ENCODE peak calls at places on chromosomes 6 and 20, in ten cellular contexts. F is RWPE1; G is MM.1S; V is activated CD8-positive, alpha-beta T cell treated with anti-CD3 and anti-CD28 coated beads for 36 hours; M is dorsolateral prefrontal cortex; K is cardiac muscle cell; H is mucosa of descending colon; N is osteocyte; R is lower lobe of right lung; W is CD4-positive, alpha-beta T cell. B is an unnamed sample.

GRCh38 chr20:15867899-15868298 is 705.3 kb downstream of the KIF16B start:
- DNase-seq in F (no peak), G (no peak), V (no peak), M (no peak), K (no peak), H (no peak), N (no peak), R (no peak), W (no peak), B (no peak)

GRCh38 chr6:108895591-108895990 is 47.4 kb downstream of the ARMC2 start:
- DNase-seq in F (no peak), G (no peak), V (no peak), M (no peak), K (peak; percentile 53), H (no peak), N (no peak), R (no peak), W (no peak), B (no peak)

GRCh38 chr20:63831696-63832686 is 927 bp upstream of the ZBTB46 start:
- DNase-seq in F (no peak), G (no peak), V (no peak), M (no peak), K (peak; percentile 59), H (peak; percentile 77), N (no peak), R (no peak), W (no peak), B (peak; percentile 57)

GRCh38 chr20:22689246-22689645 is 104.9 kb upstream of the FOXA2 start:
- DNase-seq in F (no peak), G (no peak), V (no peak), M (no peak), K (no peak), H (no peak), N (no peak), R (no peak), W (no peak), B (no peak)

GRCh38 chr6:75602897-75603395 is 1.3 kb downstream of the SENP6 start:
- DNase-seq in F (no peak), G (peak; percentile 48), V (no peak), M (no peak), K (no peak), H (no peak), N (no peak), R (no peak), W (no peak), B (peak; percentile 36)

GRCh38 chr6:108942556-108943492 is 94.6 kb downstream of the ARMC2 start:
- DNase-seq in F (no peak), G (peak; percentile 56), V (peak; percentile 76), M (no peak), K (no peak), H (no peak), N (no peak), R (no peak), W (peak; percentile 65), B (no peak)

GRCh38 chr6:37283786-37284185 is 25.8 kb upstream of the TMEM217 start:
- DNase-seq in F (no peak), G (no peak), V (no peak), M (peak; percentile 15), K (peak; percentile 21), H (no peak), N (no peak), R (no peak), W (no peak), B (no peak)

GRCh38 chr6:110353420-110353819 is 4.7 kb downstream of the METTL24 start:
- DNase-seq in F (no peak), G (no peak), V (no peak), M (no peak), K (no peak), H (no peak), N (no peak), R (no peak), W (no peak), B (no peak)

GRCh38 chr6:113731528-113731927 is 125.6 kb upstream of the MARCKS start:
- DNase-seq in F (no peak), G (no peak), V (no peak), M (no peak), K (no peak), H (no peak), N (no peak), R (no peak), W (no peak), B (no peak)

GRCh38 chr6:87197547-87197946 is 42.2 kb downstream of the ZNF292 start:
- DNase-seq in F (no peak), G (no peak), V (peak; percentile 24), M (no peak), K (no peak), H (no peak), N (no peak), R (no peak), W (no peak), B (peak; percentile 47)

DNA sequence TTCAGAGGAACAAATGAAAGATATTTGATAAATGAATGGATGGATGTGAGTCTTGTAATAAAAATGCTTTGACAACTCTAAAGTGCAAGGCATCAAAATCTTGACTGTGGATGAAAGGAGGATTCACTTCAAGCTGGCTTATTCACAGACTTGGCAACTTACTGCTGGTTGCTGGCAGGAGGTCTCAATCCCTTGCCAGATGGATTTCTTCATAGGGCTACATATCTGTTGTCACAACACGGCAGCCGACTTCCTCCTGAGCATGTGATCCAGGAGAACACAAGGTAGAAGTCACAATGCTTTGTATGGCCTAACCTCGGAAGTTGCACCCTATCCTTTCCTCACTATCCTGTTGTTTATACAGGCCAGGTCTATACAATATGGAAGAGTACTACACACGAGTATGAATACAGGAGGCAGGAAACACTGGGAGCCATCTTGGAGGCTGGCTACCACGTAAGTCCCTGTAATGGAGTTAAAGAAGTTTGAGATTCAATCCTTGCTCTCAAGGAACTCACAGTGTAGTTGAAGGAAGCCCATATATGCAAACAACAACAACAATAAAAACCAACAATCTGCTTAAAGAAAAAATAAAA is 97.9 kb downstream of the ID4 start:
- DNase-seq in F (no peak), G (no peak), V (no peak), M (no peak), K (no peak), H (no peak), N (no peak), R (no peak), W (no peak), B (no peak)
- TF ChIP-seq CTCF in F (no peak), G (no peak), V (no peak), M (no peak), K (no peak), H (no peak), N (no peak), R (no peak), W (no peak), B (no peak)

GRCh38 chr6:72619883-72620696 is 1.8 kb upstream of the KCNQ5 start:
- DNase-seq in F (no peak), G (peak; percentile 48), V (peak; percentile 98), M (peak; percentile 83), K (peak; percentile 51), H (peak; percentile 30), N (no peak), R (peak; percentile 50), W (peak; percentile 52), B (peak; percentile 79)

GRCh38 chr6:72620866-72621242 is 1.0 kb upstream of the KCNQ5 start:
- DNase-seq in F (no peak), G (no peak), V (peak; percentile 30), M (no peak), K (no peak), H (peak; percentile 25), N (no peak), R (no peak), W (no peak), B (no peak)

GRCh38 chr6:72623808-72624207 is 1.9 kb downstream of the KCNQ5 start:
- DNase-seq in F (no peak), G (no peak), V (no peak), M (no peak), K (peak; percentile 46), H (no peak), N (no peak), R (no peak), W (no peak), B (no peak)

GRCh38 chr6:72621243-72622093 is at the start of gene KCNQ5:
- DNase-seq in F (peak; percentile 33), G (no peak), V (peak; percentile 39), M (peak; percentile 12), K (peak; percentile 27), H (peak; percentile 21), N (no peak), R (peak; percentile 46), W (no peak), B (peak; percentile 65)

DNA sequence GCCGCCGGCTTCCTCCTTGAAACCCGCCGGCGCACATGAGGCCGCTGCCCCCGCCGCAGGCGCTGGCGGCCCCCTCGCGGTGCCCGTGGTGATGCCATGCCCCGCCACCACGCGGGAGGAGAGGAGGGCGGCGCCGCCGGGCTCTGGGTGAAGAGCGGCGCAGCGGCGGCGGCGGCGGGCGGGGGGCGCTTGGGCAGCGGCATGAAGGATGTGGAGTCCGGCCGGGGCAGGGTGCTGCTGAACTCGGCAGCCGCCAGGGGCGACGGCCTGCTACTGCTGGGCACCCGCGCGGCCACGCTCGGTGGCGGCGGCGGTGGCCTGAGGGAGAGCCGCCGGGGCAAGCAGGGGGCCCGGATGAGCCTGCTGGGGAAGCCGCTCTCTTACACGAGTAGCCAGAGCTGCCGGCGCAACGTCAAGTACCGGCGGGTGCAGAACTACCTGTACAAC is 253 bp downstream of the KCNQ5 start:
- DNase-seq in F (peak; percentile 40), G (peak; percentile 73), V (peak; percentile 73), M (peak; percentile 47), K (peak; percentile 51), H (peak; percentile 38), N (peak; percentile 88), R (peak; percentile 53), W (peak; percentile 45), B (peak; percentile 72)
- TF ChIP-seq CTCF in F (peak; percentile 42), G (no peak), V (peak; percentile 35), M (no peak), K (peak; percentile 19), H (no peak), N (peak; percentile 55), R (no peak), W (peak; percentile 0), B (peak; percentile 36)

DNA sequence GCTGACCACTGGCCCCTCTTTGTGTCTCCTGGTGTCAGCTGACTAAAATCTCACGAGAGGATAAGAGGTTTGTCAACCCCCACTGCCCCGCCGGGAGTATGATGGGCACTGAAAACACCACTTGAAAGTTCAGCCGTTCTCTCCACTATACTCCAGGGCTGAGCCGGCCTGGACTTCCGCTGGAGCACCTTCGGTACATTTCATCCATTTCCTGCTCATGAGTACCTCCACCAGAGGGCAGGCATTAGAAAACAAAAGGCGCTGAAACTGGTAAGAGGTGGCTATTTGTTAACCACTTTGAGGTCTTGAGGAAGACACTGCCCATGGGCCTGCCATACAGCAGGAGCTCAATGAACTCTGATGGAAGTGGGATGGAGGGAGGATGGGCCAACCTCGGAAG is 17.9 kb upstream of the ANKRD60 start:
- DNase-seq in F (no peak), G (no peak), V (no peak), M (no peak), K (peak; percentile 54), H (no peak), N (peak; percentile 75), R (no peak), W (no peak), B (no peak)
- TF ChIP-seq CTCF in F (no peak), G (no peak), V (no peak), M (no peak), K (peak; percentile 36), H (no peak), N (peak; percentile 49), R (no peak), W (no peak), B (no peak)

DNA sequence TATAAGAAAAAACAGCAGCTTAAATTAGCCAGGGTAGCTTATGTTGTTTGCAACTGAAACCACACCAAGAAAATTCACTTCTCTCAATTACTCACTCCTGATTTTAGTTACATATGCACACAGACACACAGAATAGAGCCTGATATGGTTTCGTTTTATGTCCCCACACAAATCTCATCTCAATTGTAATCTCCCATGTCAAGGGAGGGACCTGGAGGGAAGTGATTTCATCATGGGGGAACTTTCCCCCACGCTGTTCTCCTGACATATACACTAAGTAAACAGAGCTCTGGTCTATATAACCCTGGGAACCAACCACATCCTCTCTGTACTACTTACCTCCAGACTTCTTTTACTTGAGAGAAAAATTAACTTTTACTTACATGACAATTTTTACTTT is 9.8 kb downstream of the OR12D1 start:
- DNase-seq in F (no peak), G (no peak), V (peak; percentile 9), M (no peak), K (no peak), H (no peak), N (no peak), R (no peak), W (no peak), B (no peak)
- TF ChIP-seq CTCF in F (no peak), G (no peak), V (no peak), M (no peak), K (no peak), H (no peak), N (no peak), R (no peak), W (no peak), B (no peak)